ENCODE peak calls at places on chromosome 7, in nine cellular contexts. One of them, this sample, is unnamed.

GRCh38 chr7:38658916-38659315 is 27.7 kb upstream of the AMPH start:
- DNase-seq in SK-N-SH: no peak
- DNase-seq in RWPE1: no peak
- DNase-seq in cardiac fibroblast: no peak
- DNase-seq in fibroblast of lung: peak; percentile 10
- DNase-seq in progenitor cell of endocrine pancreas: no peak
- DNase-seq in body of pancreas: no peak
- DNase-seq in Peyer's patch: no peak
- DNase-seq in cardiac muscle cell: no peak
- DNase-seq in this sample: no peak

GRCh38 chr7:148867571-148868377 is 16.3 kb downstream of the EZH2 start:
- DNase-seq in fibroblast of lung: no peak
- DNase-seq in Peyer's patch: no peak
- DNase-seq in RWPE1: no peak
- DNase-seq in cardiac fibroblast: no peak
- DNase-seq in SK-N-SH: no peak
- DNase-seq in body of pancreas: no peak
- DNase-seq in cardiac muscle cell: no peak
- DNase-seq in progenitor cell of endocrine pancreas: no peak
- DNase-seq in this sample: no peak

GRCh38 chr7:192701-193536 is 548 bp downstream of the FAM20C start:
- DNase-seq in cardiac fibroblast: peak; percentile 19
- DNase-seq in SK-N-SH: peak; percentile 79
- DNase-seq in progenitor cell of endocrine pancreas: no peak
- DNase-seq in fibroblast of lung: no peak
- DNase-seq in cardiac muscle cell: no peak
- DNase-seq in RWPE1: no peak
- DNase-seq in Peyer's patch: peak; percentile 80
- DNase-seq in body of pancreas: peak; percentile 31
- DNase-seq in this sample: no peak

GRCh38 chr7:110386914-110387313 is 704.0 kb upstream of the LRRN3 start:
- DNase-seq in Peyer's patch: no peak
- DNase-seq in SK-N-SH: no peak
- DNase-seq in body of pancreas: no peak
- DNase-seq in fibroblast of lung: peak; percentile 80
- DNase-seq in cardiac muscle cell: no peak
- DNase-seq in RWPE1: peak; percentile 88
- DNase-seq in progenitor cell of endocrine pancreas: no peak
- DNase-seq in cardiac fibroblast: no peak
- DNase-seq in this sample: no peak

GRCh38 chr7:87648316-87648715 is 20.1 kb downstream of the RUNDC3B start:
- DNase-seq in SK-N-SH: no peak
- DNase-seq in progenitor cell of endocrine pancreas: no peak
- DNase-seq in Peyer's patch: no peak
- DNase-seq in fibroblast of lung: no peak
- DNase-seq in body of pancreas: no peak
- DNase-seq in RWPE1: no peak
- DNase-seq in cardiac fibroblast: no peak
- DNase-seq in cardiac muscle cell: no peak
- DNase-seq in this sample: no peak

GRCh38 chr7:105934577-105935185 is 28.4 kb upstream of the CDHR3 start:
- DNase-seq in body of pancreas: peak; percentile 57
- DNase-seq in Peyer's patch: no peak
- DNase-seq in cardiac fibroblast: peak; percentile 79
- DNase-seq in RWPE1: peak; percentile 29
- DNase-seq in progenitor cell of endocrine pancreas: peak; percentile 18
- DNase-seq in cardiac muscle cell: peak; percentile 80
- DNase-seq in fibroblast of lung: peak; percentile 6
- DNase-seq in SK-N-SH: peak; percentile 65
- DNase-seq in this sample: peak; percentile 69

GRCh38 chr7:22005151-22005550 is 59.5 kb upstream of the CDCA7L start:
- DNase-seq in cardiac fibroblast: no peak
- DNase-seq in fibroblast of lung: peak; percentile 7
- DNase-seq in SK-N-SH: no peak
- DNase-seq in body of pancreas: no peak
- DNase-seq in Peyer's patch: no peak
- DNase-seq in RWPE1: no peak
- DNase-seq in progenitor cell of endocrine pancreas: no peak
- DNase-seq in cardiac muscle cell: no peak
- DNase-seq in this sample: no peak

GRCh38 chr7:44565097-44565794 is 8.5 kb downstream of the DDX56 start:
- DNase-seq in progenitor cell of endocrine pancreas: peak; percentile 51
- DNase-seq in RWPE1: peak; percentile 61
- DNase-seq in cardiac fibroblast: peak; percentile 75
- DNase-seq in Peyer's patch: peak; percentile 84
- DNase-seq in SK-N-SH: peak; percentile 80
- DNase-seq in body of pancreas: peak; percentile 76
- DNase-seq in cardiac muscle cell: peak; percentile 75
- DNase-seq in fibroblast of lung: peak; percentile 32
- DNase-seq in this sample: peak; percentile 59

GRCh38 chr7:142002179-142002578 is 6.5 kb downstream of the MGAM start:
- DNase-seq in RWPE1: no peak
- DNase-seq in cardiac fibroblast: no peak
- DNase-seq in fibroblast of lung: no peak
- DNase-seq in progenitor cell of endocrine pancreas: no peak
- DNase-seq in SK-N-SH: no peak
- DNase-seq in body of pancreas: no peak
- DNase-seq in Peyer's patch: no peak
- DNase-seq in cardiac muscle cell: no peak
- DNase-seq in this sample: peak; percentile 8

GRCh38 chr7:85041599-85042216 is 145.1 kb downstream of the SEMA3D start:
- DNase-seq in Peyer's patch: peak; percentile 63
- DNase-seq in progenitor cell of endocrine pancreas: peak; percentile 51
- DNase-seq in cardiac muscle cell: peak; percentile 82
- DNase-seq in SK-N-SH: peak; percentile 38
- DNase-seq in body of pancreas: peak; percentile 76
- DNase-seq in cardiac fibroblast: peak; percentile 82
- DNase-seq in RWPE1: peak; percentile 50
- DNase-seq in fibroblast of lung: peak; percentile 65
- DNase-seq in this sample: peak; percentile 81

GRCh38 chr7:16421333-16422099 is at the start of gene CRPPA:
- DNase-seq in cardiac muscle cell: peak; percentile 58
- DNase-seq in body of pancreas: peak; percentile 47
- DNase-seq in cardiac fibroblast: peak; percentile 54
- DNase-seq in RWPE1: peak; percentile 74
- DNase-seq in progenitor cell of endocrine pancreas: peak; percentile 41
- DNase-seq in SK-N-SH: peak; percentile 79
- DNase-seq in fibroblast of lung: peak; percentile 56
- DNase-seq in Peyer's patch: peak; percentile 70
- DNase-seq in this sample: peak; percentile 42

GRCh38 chr7:129279757-129280156 is 54.9 kb downstream of the AHCYL2 start:
- DNase-seq in SK-N-SH: no peak
- DNase-seq in Peyer's patch: no peak
- DNase-seq in RWPE1: no peak
- DNase-seq in cardiac muscle cell: no peak
- DNase-seq in progenitor cell of endocrine pancreas: no peak
- DNase-seq in fibroblast of lung: peak; percentile 28
- DNase-seq in body of pancreas: no peak
- DNase-seq in cardiac fibroblast: no peak
- DNase-seq in this sample: no peak

GRCh38 chr7:52017802-52018679 is 701.4 kb upstream of the COBL start:
- DNase-seq in cardiac muscle cell: no peak
- DNase-seq in cardiac fibroblast: no peak
- DNase-seq in fibroblast of lung: no peak
- DNase-seq in SK-N-SH: peak; percentile 13
- DNase-seq in progenitor cell of endocrine pancreas: no peak
- DNase-seq in Peyer's patch: peak; percentile 49
- DNase-seq in body of pancreas: peak; percentile 23
- DNase-seq in RWPE1: peak; percentile 24
- DNase-seq in this sample: no peak

GRCh38 chr7:39589323-39590111 is 23.3 kb downstream of the YAE1 start:
- DNase-seq in cardiac muscle cell: peak; percentile 90
- DNase-seq in RWPE1: no peak
- DNase-seq in body of pancreas: no peak
- DNase-seq in progenitor cell of endocrine pancreas: no peak
- DNase-seq in fibroblast of lung: peak; percentile 97
- DNase-seq in Peyer's patch: no peak
- DNase-seq in SK-N-SH: no peak
- DNase-seq in cardiac fibroblast: peak; percentile 90
- DNase-seq in this sample: peak; percentile 87

GRCh38 chr7:22576941-22577927 is 77.2 kb upstream of the STEAP1B start:
- DNase-seq in body of pancreas: peak; percentile 25
- DNase-seq in cardiac fibroblast: peak; percentile 99
- DNase-seq in progenitor cell of endocrine pancreas: no peak
- DNase-seq in Peyer's patch: no peak
- DNase-seq in RWPE1: peak; percentile 68
- DNase-seq in fibroblast of lung: peak; percentile 99
- DNase-seq in SK-N-SH: no peak
- DNase-seq in cardiac muscle cell: peak; percentile 99
- DNase-seq in this sample: peak; percentile 99

GRCh38 chr7:47609803-47610452 is 28.0 kb upstream of the TNS3 start:
- DNase-seq in RWPE1: no peak
- DNase-seq in fibroblast of lung: peak; percentile 90
- DNase-seq in body of pancreas: no peak
- DNase-seq in cardiac muscle cell: peak; percentile 74
- DNase-seq in cardiac fibroblast: peak; percentile 84
- DNase-seq in SK-N-SH: no peak
- DNase-seq in progenitor cell of endocrine pancreas: no peak
- DNase-seq in Peyer's patch: no peak
- DNase-seq in this sample: peak; percentile 97

GRCh38 chr7:47606176-47606575 is 24.3 kb upstream of the TNS3 start:
- DNase-seq in fibroblast of lung: no peak
- DNase-seq in cardiac fibroblast: no peak
- DNase-seq in body of pancreas: no peak
- DNase-seq in cardiac muscle cell: no peak
- DNase-seq in SK-N-SH: no peak
- DNase-seq in RWPE1: no peak
- DNase-seq in Peyer's patch: no peak
- DNase-seq in progenitor cell of endocrine pancreas: no peak
- DNase-seq in this sample: no peak

GRCh38 chr7:47610506-47611044 is 28.7 kb upstream of the TNS3 start:
- DNase-seq in cardiac muscle cell: peak; percentile 84
- DNase-seq in Peyer's patch: no peak
- DNase-seq in cardiac fibroblast: peak; percentile 83
- DNase-seq in fibroblast of lung: peak; percentile 64
- DNase-seq in body of pancreas: no peak
- DNase-seq in progenitor cell of endocrine pancreas: no peak
- DNase-seq in SK-N-SH: no peak
- DNase-seq in RWPE1: no peak
- DNase-seq in this sample: peak; percentile 80

GRCh38 chr7:47614450-47614849 is 32.5 kb upstream of the TNS3 start:
- DNase-seq in body of pancreas: no peak
- DNase-seq in progenitor cell of endocrine pancreas: no peak
- DNase-seq in cardiac fibroblast: no peak
- DNase-seq in RWPE1: no peak
- DNase-seq in cardiac muscle cell: no peak
- DNase-seq in Peyer's patch: no peak
- DNase-seq in fibroblast of lung: no peak
- DNase-seq in SK-N-SH: no peak
- DNase-seq in this sample: no peak

GRCh38 chr7:47611045-47611511 is 29.2 kb upstream of the TNS3 start:
- DNase-seq in cardiac muscle cell: no peak
- DNase-seq in body of pancreas: peak; percentile 70
- DNase-seq in SK-N-SH: no peak
- DNase-seq in fibroblast of lung: no peak
- DNase-seq in Peyer's patch: peak; percentile 71
- DNase-seq in cardiac fibroblast: no peak
- DNase-seq in RWPE1: no peak
- DNase-seq in progenitor cell of endocrine pancreas: no peak
- DNase-seq in this sample: no peak
- TF ChIP-seq CTCF in cardiac muscle cell: no peak
- TF ChIP-seq CTCF in body of pancreas: peak; percentile 36
- TF ChIP-seq CTCF in SK-N-SH: no peak
- TF ChIP-seq CTCF in fibroblast of lung: no peak
- TF ChIP-seq CTCF in Peyer's patch: peak; percentile 56
- TF ChIP-seq CTCF in cardiac fibroblast: no peak
- TF ChIP-seq CTCF in RWPE1: no peak
- TF ChIP-seq CTCF in progenitor cell of endocrine pancreas: no peak
- TF ChIP-seq CTCF in this sample: no peak

DNA sequence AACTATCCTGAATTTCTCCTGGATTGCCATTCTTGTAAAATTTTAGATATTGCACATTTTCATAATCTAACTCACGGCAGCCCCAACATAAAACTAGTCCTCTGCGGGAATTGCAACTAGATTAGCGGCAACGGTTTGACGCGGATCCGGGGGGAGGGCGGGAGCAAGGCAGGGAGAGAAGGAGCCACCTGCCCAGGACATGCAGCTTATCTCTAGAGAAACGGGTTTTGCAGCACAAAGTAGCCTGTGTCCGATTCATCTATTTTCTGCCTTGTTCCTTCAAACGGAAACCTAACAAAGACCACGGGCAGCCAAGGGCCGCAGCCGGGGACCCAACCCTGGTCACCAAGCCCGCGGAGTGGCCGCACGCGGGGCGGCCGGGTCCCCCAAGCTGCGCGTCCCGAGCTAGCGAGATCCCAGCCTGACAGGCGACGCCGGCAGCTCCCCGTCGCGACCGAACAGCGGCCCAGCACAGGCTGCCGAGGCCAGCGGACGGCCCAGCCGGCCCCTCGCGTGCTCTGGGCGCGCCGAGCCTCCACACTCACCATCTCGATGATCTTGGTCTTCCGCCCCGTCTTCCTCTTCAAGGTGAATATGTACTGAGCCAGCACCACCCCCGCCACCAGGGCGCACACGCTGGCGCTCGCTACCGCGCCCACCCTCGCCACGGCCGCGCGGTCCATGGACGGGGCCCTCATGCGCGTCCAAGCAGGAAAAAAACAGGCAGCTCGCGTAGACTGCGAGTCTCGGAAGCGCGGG is at the start of gene NT5C3A:
- DNase-seq in RWPE1: peak; percentile 70
- DNase-seq in SK-N-SH: peak; percentile 85
- DNase-seq in fibroblast of lung: peak; percentile 33
- DNase-seq in body of pancreas: peak; percentile 57
- DNase-seq in progenitor cell of endocrine pancreas: peak; percentile 47
- DNase-seq in cardiac fibroblast: peak; percentile 35
- DNase-seq in Peyer's patch: no peak
- DNase-seq in cardiac muscle cell: peak; percentile 39
- DNase-seq in this sample: peak; percentile 35
- TF ChIP-seq CTCF in RWPE1: no peak
- TF ChIP-seq CTCF in SK-N-SH: peak; percentile 24
- TF ChIP-seq CTCF in fibroblast of lung: no peak
- TF ChIP-seq CTCF in body of pancreas: no peak
- TF ChIP-seq CTCF in progenitor cell of endocrine pancreas: no peak
- TF ChIP-seq CTCF in cardiac fibroblast: no peak
- TF ChIP-seq CTCF in Peyer's patch: no peak
- TF ChIP-seq CTCF in cardiac muscle cell: no peak
- TF ChIP-seq CTCF in this sample: no peak

GRCh38 chr7:70506463-70506862 is 625.5 kb upstream of the GALNT17 start:
- DNase-seq in progenitor cell of endocrine pancreas: no peak
- DNase-seq in Peyer's patch: peak; percentile 73
- DNase-seq in RWPE1: no peak
- DNase-seq in fibroblast of lung: no peak
- DNase-seq in cardiac muscle cell: peak; percentile 7
- DNase-seq in body of pancreas: no peak
- DNase-seq in SK-N-SH: peak; percentile 82
- DNase-seq in cardiac fibroblast: peak; percentile 1
- DNase-seq in this sample: no peak
- TF ChIP-seq CTCF in progenitor cell of endocrine pancreas: peak; percentile 29
- TF ChIP-seq CTCF in Peyer's patch: peak; percentile 51
- TF ChIP-seq CTCF in RWPE1: no peak
- TF ChIP-seq CTCF in fibroblast of lung: no peak
- TF ChIP-seq CTCF in cardiac muscle cell: no peak
- TF ChIP-seq CTCF in body of pancreas: no peak
- TF ChIP-seq CTCF in SK-N-SH: peak; percentile 40
- TF ChIP-seq CTCF in cardiac fibroblast: no peak
- TF ChIP-seq CTCF in this sample: no peak

DNA sequence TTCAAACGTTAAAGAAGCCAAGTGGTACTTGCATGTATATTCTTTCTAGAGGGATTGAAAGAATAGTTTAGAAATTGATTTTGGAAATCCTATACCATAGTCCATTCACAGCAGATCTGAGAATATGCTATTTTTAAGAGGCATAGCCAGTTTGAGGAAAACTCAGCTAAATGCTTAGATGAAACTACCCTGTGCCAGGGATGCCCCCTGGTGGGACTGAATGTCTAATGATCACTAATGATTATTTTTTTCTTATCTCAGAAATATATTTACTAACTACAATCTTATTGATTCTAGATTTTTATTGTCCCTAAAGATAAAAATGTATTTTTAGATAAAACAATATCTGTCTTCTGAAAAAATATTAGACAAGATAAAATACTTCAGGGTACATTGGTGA is 844.9 kb upstream of the PHF14 start:
- DNase-seq in Peyer's patch: no peak
- DNase-seq in progenitor cell of endocrine pancreas: no peak
- DNase-seq in body of pancreas: peak; percentile 13
- DNase-seq in RWPE1: no peak
- DNase-seq in SK-N-SH: peak; percentile 32
- DNase-seq in fibroblast of lung: peak; percentile 3
- DNase-seq in cardiac fibroblast: no peak
- DNase-seq in cardiac muscle cell: peak; percentile 2
- DNase-seq in this sample: no peak
- TF ChIP-seq CTCF in Peyer's patch: no peak
- TF ChIP-seq CTCF in progenitor cell of endocrine pancreas: peak; percentile 49
- TF ChIP-seq CTCF in body of pancreas: peak; percentile 27
- TF ChIP-seq CTCF in RWPE1: no peak
- TF ChIP-seq CTCF in SK-N-SH: peak; percentile 45
- TF ChIP-seq CTCF in fibroblast of lung: peak; percentile 51
- TF ChIP-seq CTCF in cardiac fibroblast: no peak
- TF ChIP-seq CTCF in cardiac muscle cell: no peak
- TF ChIP-seq CTCF in this sample: no peak